ENCODE peak calls at places on chromosomes 3 and 15, in five cellular contexts. One of them, this sample, is unnamed.
A peak's percentile ranks its signal among the peaks of the same experiment; 100 is the strongest.

GRCh38 chr3:139468407-139468806 is 7.9 kb downstream of the RBP2 start:
- DNase-seq in AG08395: no peak
- DNase-seq in HEK293T: no peak
- DNase-seq in fibroblast of pulmonary artery: no peak
- DNase-seq in lower leg skin: no peak
- DNase-seq in this sample: peak; percentile 45

GRCh38 chr3:54427951-54428871 is 305.9 kb downstream of the CACNA2D3 start:
- DNase-seq in HEK293T: peak; percentile 69
- DNase-seq in fibroblast of pulmonary artery: peak; percentile 84
- DNase-seq in AG08395: peak; percentile 73
- DNase-seq in lower leg skin: no peak
- DNase-seq in this sample: peak; percentile 92

GRCh38 chr15:96160269-96160668 is 170.2 kb upstream of the NR2F2 start:
- DNase-seq in HEK293T: no peak
- DNase-seq in lower leg skin: peak; percentile 88
- DNase-seq in fibroblast of pulmonary artery: peak; percentile 61
- DNase-seq in AG08395: peak; percentile 10
- DNase-seq in this sample: no peak

GRCh38 chr3:169295126-169295525 is 368.4 kb downstream of the MECOM start:
- DNase-seq in fibroblast of pulmonary artery: peak; percentile 69
- DNase-seq in lower leg skin: no peak
- DNase-seq in HEK293T: no peak
- DNase-seq in AG08395: no peak
- DNase-seq in this sample: no peak

GRCh38 chr15:93274276-93274675 is 185.3 kb upstream of the RGMA start:
- DNase-seq in AG08395: no peak
- DNase-seq in HEK293T: no peak
- DNase-seq in fibroblast of pulmonary artery: no peak
- DNase-seq in lower leg skin: no peak
- DNase-seq in this sample: no peak

GRCh38 chr15:61644550-61644949 is 415.4 kb upstream of the RORA start:
- DNase-seq in AG08395: no peak
- DNase-seq in fibroblast of pulmonary artery: peak; percentile 1
- DNase-seq in HEK293T: no peak
- DNase-seq in lower leg skin: no peak
- DNase-seq in this sample: no peak

GRCh38 chr3:30129765-30130164 is 476.6 kb upstream of the TGFBR2 start:
- DNase-seq in AG08395: no peak
- DNase-seq in HEK293T: no peak
- DNase-seq in fibroblast of pulmonary artery: no peak
- DNase-seq in lower leg skin: no peak
- DNase-seq in this sample: no peak

GRCh38 chr3:149596136-149596770 is 61.6 kb downstream of the WWTR1 start:
- DNase-seq in lower leg skin: no peak
- DNase-seq in HEK293T: no peak
- DNase-seq in AG08395: peak; percentile 57
- DNase-seq in fibroblast of pulmonary artery: peak; percentile 56
- DNase-seq in this sample: peak; percentile 57

GRCh38 chr3:173380681-173381080 is 16.9 kb upstream of the NLGN1 start:
- DNase-seq in AG08395: no peak
- DNase-seq in HEK293T: no peak
- DNase-seq in lower leg skin: no peak
- DNase-seq in fibroblast of pulmonary artery: no peak
- DNase-seq in this sample: no peak

GRCh38 chr15:25242166-25242879 is 196.5 kb downstream of the UBE3A start:
- DNase-seq in lower leg skin: peak; percentile 70
- DNase-seq in AG08395: no peak
- DNase-seq in HEK293T: no peak
- DNase-seq in fibroblast of pulmonary artery: no peak
- DNase-seq in this sample: no peak

GRCh38 chr15:86839502-86839901 is 759.8 kb downstream of the AGBL1 start:
- DNase-seq in lower leg skin: no peak
- DNase-seq in AG08395: no peak
- DNase-seq in HEK293T: no peak
- DNase-seq in fibroblast of pulmonary artery: no peak
- DNase-seq in this sample: no peak

GRCh38 chr15:66387176-66388056 is 704 bp downstream of the MAP2K1 start:
- DNase-seq in lower leg skin: peak; percentile 94
- DNase-seq in HEK293T: peak; percentile 52
- DNase-seq in fibroblast of pulmonary artery: peak; percentile 64
- DNase-seq in AG08395: peak; percentile 51
- DNase-seq in this sample: peak; percentile 94

GRCh38 chr15:65245096-65245849 is 34.0 kb upstream of the CILP start:
- DNase-seq in fibroblast of pulmonary artery: peak; percentile 78
- DNase-seq in AG08395: no peak
- DNase-seq in lower leg skin: no peak
- DNase-seq in HEK293T: no peak
- DNase-seq in this sample: peak; percentile 61

GRCh38 chr15:36866896-36867295 is 233.5 kb downstream of the MEIS2 start:
- DNase-seq in fibroblast of pulmonary artery: no peak
- DNase-seq in lower leg skin: no peak
- DNase-seq in AG08395: no peak
- DNase-seq in HEK293T: no peak
- DNase-seq in this sample: no peak

GRCh38 chr3:52190294-52190841 is 7.6 kb upstream of the ALAS1 start:
- DNase-seq in lower leg skin: no peak
- DNase-seq in AG08395: peak; percentile 71
- DNase-seq in fibroblast of pulmonary artery: peak; percentile 58
- DNase-seq in HEK293T: no peak
- DNase-seq in this sample: peak; percentile 25

GRCh38 chr15:86154705-86155104 is 75.0 kb downstream of the AGBL1 start:
- DNase-seq in HEK293T: no peak
- DNase-seq in fibroblast of pulmonary artery: no peak
- DNase-seq in AG08395: no peak
- DNase-seq in lower leg skin: no peak
- DNase-seq in this sample: no peak

GRCh38 chr3:40477671-40478070 is 749 bp downstream of the ZNF619 start:
- DNase-seq in fibroblast of pulmonary artery: peak; percentile 11
- DNase-seq in AG08395: peak; percentile 20
- DNase-seq in HEK293T: no peak
- DNase-seq in lower leg skin: no peak
- DNase-seq in this sample: peak; percentile 10

GRCh38 chr3:185402561-185402960 is 39.6 kb downstream of the MAP3K13 start:
- DNase-seq in AG08395: peak; percentile 24
- DNase-seq in fibroblast of pulmonary artery: peak; percentile 41
- DNase-seq in lower leg skin: no peak
- DNase-seq in HEK293T: peak; percentile 15
- DNase-seq in this sample: no peak

GRCh38 chr3:197525706-197526105 is 30.1 kb downstream of the BDH1 start:
- DNase-seq in fibroblast of pulmonary artery: peak; percentile 33
- DNase-seq in lower leg skin: no peak
- DNase-seq in HEK293T: no peak
- DNase-seq in AG08395: no peak
- DNase-seq in this sample: peak; percentile 19

GRCh38 chr15:40463886-40464545 is 6.8 kb upstream of the CHST14 start:
- DNase-seq in fibroblast of pulmonary artery: no peak
- DNase-seq in HEK293T: no peak
- DNase-seq in lower leg skin: no peak
- DNase-seq in AG08395: no peak
- DNase-seq in this sample: no peak

GRCh38 chr3:58581328-58582091 is 4.3 kb upstream of the FAM107A start:
- DNase-seq in AG08395: no peak
- DNase-seq in HEK293T: no peak
- DNase-seq in fibroblast of pulmonary artery: no peak
- DNase-seq in lower leg skin: no peak
- DNase-seq in this sample: peak; percentile 38

GRCh38 chr15:60858511-60859085 is 370.5 kb downstream of the RORA start:
- DNase-seq in fibroblast of pulmonary artery: no peak
- DNase-seq in HEK293T: no peak
- DNase-seq in AG08395: no peak
- DNase-seq in lower leg skin: no peak
- DNase-seq in this sample: no peak

GRCh38 chr15:78925076-78925624 is 19.7 kb downstream of the CTSH start:
- DNase-seq in fibroblast of pulmonary artery: no peak
- DNase-seq in lower leg skin: no peak
- DNase-seq in HEK293T: no peak
- DNase-seq in AG08395: no peak
- DNase-seq in this sample: no peak

GRCh38 chr3:16183601-16184270 is 9.3 kb downstream of the GALNT15 start:
- DNase-seq in HEK293T: no peak
- DNase-seq in AG08395: peak; percentile 86
- DNase-seq in lower leg skin: peak; percentile 84
- DNase-seq in fibroblast of pulmonary artery: peak; percentile 90
- DNase-seq in this sample: peak; percentile 83

GRCh38 chr3:53274938-53275666 is 19.3 kb upstream of the TKT start:
- DNase-seq in AG08395: no peak
- DNase-seq in lower leg skin: no peak
- DNase-seq in HEK293T: no peak
- DNase-seq in fibroblast of pulmonary artery: no peak
- DNase-seq in this sample: no peak

GRCh38 chr15:63947228-63947627 is 99.1 kb downstream of the DAPK2 start:
- DNase-seq in AG08395: no peak
- DNase-seq in lower leg skin: peak; percentile 54
- DNase-seq in HEK293T: no peak
- DNase-seq in fibroblast of pulmonary artery: no peak
- DNase-seq in this sample: no peak

GRCh38 chr3:141227752-141228151 is 3.9 kb upstream of the PXYLP1 start:
- DNase-seq in HEK293T: no peak
- DNase-seq in fibroblast of pulmonary artery: peak; percentile 44
- DNase-seq in lower leg skin: no peak
- DNase-seq in AG08395: no peak
- DNase-seq in this sample: peak; percentile 83

GRCh38 chr3:153331676-153332075 is 169.7 kb downstream of the RAP2B start:
- DNase-seq in HEK293T: no peak
- DNase-seq in lower leg skin: no peak
- DNase-seq in fibroblast of pulmonary artery: no peak
- DNase-seq in AG08395: no peak
- DNase-seq in this sample: no peak

GRCh38 chr3:129039271-129040038 is 21.1 kb upstream of the GP9 start:
- DNase-seq in lower leg skin: no peak
- DNase-seq in fibroblast of pulmonary artery: no peak
- DNase-seq in AG08395: no peak
- DNase-seq in HEK293T: no peak
- DNase-seq in this sample: peak; percentile 26

GRCh38 chr3:23232016-23232415 is 28.9 kb downstream of the UBE2E2 start:
- DNase-seq in lower leg skin: no peak
- DNase-seq in AG08395: peak; percentile 6
- DNase-seq in fibroblast of pulmonary artery: peak; percentile 31
- DNase-seq in HEK293T: no peak
- DNase-seq in this sample: peak; percentile 46

GRCh38 chr3:171801738-171802600 is 8.3 kb downstream of the PLD1 start:
- DNase-seq in fibroblast of pulmonary artery: peak; percentile 96
- DNase-seq in AG08395: peak; percentile 58
- DNase-seq in lower leg skin: no peak
- DNase-seq in HEK293T: no peak
- DNase-seq in this sample: peak; percentile 79

GRCh38 chr3:27216955-27217552 is 152.1 kb downstream of the NEK10 start:
- DNase-seq in HEK293T: no peak
- DNase-seq in lower leg skin: no peak
- DNase-seq in fibroblast of pulmonary artery: peak; percentile 40
- DNase-seq in AG08395: peak; percentile 41
- DNase-seq in this sample: peak; percentile 58

GRCh38 chr3:149333518-149333859 is at the start of gene TM4SF18:
- DNase-seq in HEK293T: no peak
- DNase-seq in fibroblast of pulmonary artery: no peak
- DNase-seq in lower leg skin: no peak
- DNase-seq in AG08395: no peak
- DNase-seq in this sample: no peak

GRCh38 chr15:76678766-76679165 is 226.4 kb downstream of the SCAPER start:
- DNase-seq in HEK293T: no peak
- DNase-seq in fibroblast of pulmonary artery: peak; percentile 10
- DNase-seq in lower leg skin: no peak
- DNase-seq in AG08395: peak; percentile 9
- DNase-seq in this sample: peak; percentile 55

GRCh38 chr15:52527898-52528464 is 699 bp downstream of the MYO5A start:
- DNase-seq in HEK293T: peak; percentile 14
- DNase-seq in fibroblast of pulmonary artery: peak; percentile 27
- DNase-seq in lower leg skin: peak; percentile 88
- DNase-seq in AG08395: peak; percentile 29
- DNase-seq in this sample: peak; percentile 57

GRCh38 chr3:120039642-120040610 is 54.3 kb downstream of the GSK3B start:
- DNase-seq in fibroblast of pulmonary artery: no peak
- DNase-seq in HEK293T: no peak
- DNase-seq in AG08395: no peak
- DNase-seq in lower leg skin: no peak
- DNase-seq in this sample: no peak

GRCh38 chr3:150314248-150315027 is 93.7 kb upstream of the TSC22D2 start:
- DNase-seq in fibroblast of pulmonary artery: no peak
- DNase-seq in AG08395: no peak
- DNase-seq in HEK293T: no peak
- DNase-seq in lower leg skin: no peak
- DNase-seq in this sample: no peak

GRCh38 chr3:54432975-54433374 is 310.6 kb downstream of the CACNA2D3 start:
- DNase-seq in HEK293T: no peak
- DNase-seq in fibroblast of pulmonary artery: no peak
- DNase-seq in lower leg skin: no peak
- DNase-seq in AG08395: no peak
- DNase-seq in this sample: no peak